ENCODE peak calls at places on chromosomes 3 and 15, in eight cellular contexts. One of them, this sample, is unnamed.

GRCh38 chr15:77688270-77689058 is 55.8 kb upstream of the LINGO1 start:
- DNase-seq in PC-9: no peak
- DNase-seq in cardiac fibroblast: peak; percentile 3
- DNase-seq in GM12865: no peak
- DNase-seq in bronchial epithelial cell: no peak
- DNase-seq in AG09309: no peak
- DNase-seq in AG04450: no peak
- DNase-seq in left ventricle myocardium inferior: no peak
- DNase-seq in this sample: no peak

GRCh38 chr3:33993631-33994030 is 195.2 kb downstream of the PDCD6IP start:
- DNase-seq in GM12865: no peak
- DNase-seq in AG09309: no peak
- DNase-seq in PC-9: no peak
- DNase-seq in AG04450: no peak
- DNase-seq in cardiac fibroblast: no peak
- DNase-seq in left ventricle myocardium inferior: no peak
- DNase-seq in bronchial epithelial cell: peak; percentile 58
- DNase-seq in this sample: no peak

GRCh38 chr3:13498354-13499060 is 18.4 kb downstream of the HDAC11 start:
- DNase-seq in left ventricle myocardium inferior: peak; percentile 8
- DNase-seq in AG04450: no peak
- DNase-seq in PC-9: no peak
- DNase-seq in cardiac fibroblast: no peak
- DNase-seq in GM12865: no peak
- DNase-seq in bronchial epithelial cell: no peak
- DNase-seq in AG09309: no peak
- DNase-seq in this sample: no peak

GRCh38 chr3:70532806-70533205 is 220.4 kb upstream of the MDFIC2 start:
- DNase-seq in bronchial epithelial cell: no peak
- DNase-seq in GM12865: no peak
- DNase-seq in left ventricle myocardium inferior: no peak
- DNase-seq in AG04450: no peak
- DNase-seq in AG09309: no peak
- DNase-seq in PC-9: no peak
- DNase-seq in cardiac fibroblast: no peak
- DNase-seq in this sample: no peak

GRCh38 chr3:43373588-43373935 is 87.2 kb downstream of the SNRK start:
- DNase-seq in AG09309: no peak
- DNase-seq in GM12865: no peak
- DNase-seq in bronchial epithelial cell: peak; percentile 10
- DNase-seq in AG04450: no peak
- DNase-seq in PC-9: no peak
- DNase-seq in left ventricle myocardium inferior: no peak
- DNase-seq in cardiac fibroblast: peak; percentile 75
- DNase-seq in this sample: no peak

GRCh38 chr15:77019476-77020331 is 24.8 kb downstream of the PSTPIP1 start:
- DNase-seq in cardiac fibroblast: peak; percentile 62
- DNase-seq in PC-9: no peak
- DNase-seq in left ventricle myocardium inferior: no peak
- DNase-seq in AG09309: no peak
- DNase-seq in GM12865: peak; percentile 49
- DNase-seq in AG04450: no peak
- DNase-seq in bronchial epithelial cell: peak; percentile 17
- DNase-seq in this sample: no peak

GRCh38 chr3:161070252-161070930 is 34.8 kb downstream of the B3GALNT1 start:
- DNase-seq in bronchial epithelial cell: peak; percentile 32
- DNase-seq in GM12865: no peak
- DNase-seq in AG04450: no peak
- DNase-seq in left ventricle myocardium inferior: no peak
- DNase-seq in cardiac fibroblast: no peak
- DNase-seq in AG09309: no peak
- DNase-seq in PC-9: peak; percentile 31
- DNase-seq in this sample: no peak

GRCh38 chr3:143608966-143609365 is 239.3 kb downstream of the SLC9A9 start:
- DNase-seq in AG09309: no peak
- DNase-seq in AG04450: no peak
- DNase-seq in left ventricle myocardium inferior: no peak
- DNase-seq in PC-9: no peak
- DNase-seq in GM12865: no peak
- DNase-seq in cardiac fibroblast: peak; percentile 98
- DNase-seq in bronchial epithelial cell: peak; percentile 72
- DNase-seq in this sample: no peak

GRCh38 chr3:45869638-45870037 is 16.7 kb upstream of the CCR9 start:
- DNase-seq in AG09309: no peak
- DNase-seq in left ventricle myocardium inferior: no peak
- DNase-seq in GM12865: no peak
- DNase-seq in PC-9: no peak
- DNase-seq in cardiac fibroblast: no peak
- DNase-seq in bronchial epithelial cell: no peak
- DNase-seq in AG04450: no peak
- DNase-seq in this sample: no peak

GRCh38 chr15:29825205-29825604 is 2.9 kb upstream of the TJP1 start:
- DNase-seq in PC-9: no peak
- DNase-seq in AG04450: no peak
- DNase-seq in cardiac fibroblast: peak; percentile 43
- DNase-seq in AG09309: no peak
- DNase-seq in GM12865: peak; percentile 46
- DNase-seq in bronchial epithelial cell: no peak
- DNase-seq in left ventricle myocardium inferior: no peak
- DNase-seq in this sample: no peak

GRCh38 chr3:148727242-148727641 is 29.5 kb downstream of the AGTR1 start:
- DNase-seq in AG04450: no peak
- DNase-seq in AG09309: no peak
- DNase-seq in left ventricle myocardium inferior: no peak
- DNase-seq in GM12865: peak; percentile 45
- DNase-seq in bronchial epithelial cell: peak; percentile 4
- DNase-seq in PC-9: peak; percentile 17
- DNase-seq in cardiac fibroblast: peak; percentile 39
- DNase-seq in this sample: no peak
- TF ChIP-seq CTCF in AG04450: peak; percentile 26
- TF ChIP-seq CTCF in AG09309: peak; percentile 52
- TF ChIP-seq CTCF in left ventricle myocardium inferior: peak; percentile 17
- TF ChIP-seq CTCF in GM12865: peak; percentile 32
- TF ChIP-seq CTCF in bronchial epithelial cell: peak; percentile 34
- TF ChIP-seq CTCF in PC-9: peak; percentile 45
- TF ChIP-seq CTCF in cardiac fibroblast: peak; percentile 48
- TF ChIP-seq CTCF in this sample: peak; percentile 62

GRCh38 chr15:99076555-99077308 is 28.1 kb upstream of the SYNM start:
- DNase-seq in AG09309: peak; percentile 59
- DNase-seq in PC-9: peak; percentile 51
- DNase-seq in AG04450: peak; percentile 67
- DNase-seq in bronchial epithelial cell: peak; percentile 80
- DNase-seq in left ventricle myocardium inferior: peak; percentile 25
- DNase-seq in cardiac fibroblast: peak; percentile 88
- DNase-seq in GM12865: peak; percentile 88
- DNase-seq in this sample: peak; percentile 68
- H3K4me3 ChIP-seq in AG09309: peak overlapping the region; percentile 16
- H3K4me3 ChIP-seq in PC-9: peak overlapping the region; percentile 51
- H3K4me3 ChIP-seq in AG04450: peak overlapping the region; percentile 48
- H3K4me3 ChIP-seq in bronchial epithelial cell: peak overlapping the region; percentile 10
- H3K4me3 ChIP-seq in left ventricle myocardium inferior: peak overlapping the region; percentile 57
- H3K4me3 ChIP-seq in cardiac fibroblast: peak overlapping the region; percentile 12
- H3K4me3 ChIP-seq in GM12865: peak overlapping the region; percentile 68
- H3K4me3 ChIP-seq in this sample: peak overlapping the region; percentile 5

DNA sequence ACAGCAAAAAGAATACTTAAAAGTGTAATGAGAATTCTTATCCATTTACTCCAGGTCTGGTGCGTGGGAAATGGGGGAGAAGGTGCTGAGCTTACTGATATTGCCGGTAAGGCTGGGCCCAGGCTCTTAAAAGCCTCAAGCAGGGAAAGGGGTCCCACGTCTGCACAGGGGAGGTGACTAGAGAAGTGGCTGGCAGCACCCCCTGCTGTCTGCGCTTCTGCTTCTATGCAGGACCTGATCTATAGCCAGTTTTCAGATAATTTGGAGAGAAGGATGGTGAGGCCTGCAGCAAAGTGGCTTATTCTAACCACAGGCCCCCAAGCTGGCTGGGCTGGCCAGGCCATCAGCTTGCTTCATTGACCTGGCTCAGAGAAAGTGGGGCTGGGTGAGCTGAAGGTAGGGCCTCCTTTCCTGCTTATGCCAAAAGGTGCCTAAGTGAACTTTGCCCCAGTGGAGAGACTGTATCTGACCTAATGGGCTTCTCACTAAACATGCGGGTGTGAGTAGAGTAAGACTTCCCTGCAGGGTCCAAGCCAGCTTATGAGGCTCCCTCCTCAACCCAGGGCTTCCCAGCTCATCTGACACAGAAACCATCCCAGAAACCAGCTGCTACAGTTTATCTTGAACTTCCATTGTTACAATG is 30.9 kb upstream of the ATP1B3 start:
- DNase-seq in bronchial epithelial cell: no peak
- DNase-seq in left ventricle myocardium inferior: no peak
- DNase-seq in AG04450: no peak
- DNase-seq in GM12865: peak; percentile 14
- DNase-seq in AG09309: no peak
- DNase-seq in PC-9: no peak
- DNase-seq in cardiac fibroblast: no peak
- DNase-seq in this sample: no peak
- TF ChIP-seq CTCF in bronchial epithelial cell: no peak
- TF ChIP-seq CTCF in left ventricle myocardium inferior: no peak
- TF ChIP-seq CTCF in AG04450: no peak
- TF ChIP-seq CTCF in GM12865: no peak
- TF ChIP-seq CTCF in AG09309: no peak
- TF ChIP-seq CTCF in PC-9: no peak
- TF ChIP-seq CTCF in cardiac fibroblast: no peak
- TF ChIP-seq CTCF in this sample: no peak

DNA sequence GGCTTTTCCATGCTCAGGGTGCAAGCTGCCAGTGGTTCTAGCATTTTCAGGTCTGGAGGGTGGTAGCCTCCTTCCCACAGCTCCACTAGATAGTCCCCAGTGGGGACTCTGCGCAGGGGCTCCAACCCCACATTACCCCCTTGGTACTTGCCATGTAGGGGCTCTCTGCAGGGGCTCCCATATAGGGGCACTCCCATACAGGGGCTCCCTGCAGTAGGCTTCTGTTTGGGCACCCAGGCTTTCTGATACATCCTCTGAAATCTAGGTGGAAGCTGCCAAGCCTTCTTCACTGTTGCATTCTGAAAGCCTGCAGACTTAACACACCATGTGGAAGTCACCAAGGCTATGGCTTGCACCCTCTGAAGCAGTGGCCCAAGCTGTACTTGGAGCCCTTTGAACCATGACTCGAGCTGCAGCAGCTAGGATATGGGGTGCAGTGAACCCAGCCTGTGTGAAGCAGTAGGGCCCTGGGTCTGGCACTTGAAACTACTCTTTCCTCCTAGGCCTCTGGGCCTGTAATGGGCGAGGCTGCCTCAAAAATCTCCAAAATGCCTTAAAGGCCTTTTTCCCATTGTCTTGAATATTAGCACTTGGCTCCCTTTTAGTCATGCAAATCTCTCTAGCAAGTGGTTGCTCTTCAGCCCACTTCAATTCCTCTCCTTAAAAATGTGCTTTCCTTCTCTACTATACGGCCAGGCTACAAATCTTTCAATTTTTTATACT is 96.4 kb downstream of the TPRA1 start:
- DNase-seq in AG04450: no peak
- DNase-seq in GM12865: no peak
- DNase-seq in cardiac fibroblast: no peak
- DNase-seq in left ventricle myocardium inferior: no peak
- DNase-seq in bronchial epithelial cell: no peak
- DNase-seq in AG09309: no peak
- DNase-seq in PC-9: no peak
- DNase-seq in this sample: no peak
- H3K4me3 ChIP-seq in AG04450: no peak overlapping the region
- H3K4me3 ChIP-seq in GM12865: no peak overlapping the region
- H3K4me3 ChIP-seq in cardiac fibroblast: no peak overlapping the region
- H3K4me3 ChIP-seq in left ventricle myocardium inferior: no peak overlapping the region
- H3K4me3 ChIP-seq in bronchial epithelial cell: no peak overlapping the region
- H3K4me3 ChIP-seq in AG09309: no peak overlapping the region
- H3K4me3 ChIP-seq in PC-9: no peak overlapping the region
- H3K4me3 ChIP-seq in this sample: no peak overlapping the region

GRCh38 chr3:137304313-137305056 is 346.7 kb downstream of the IL20RB start:
- DNase-seq in AG09309: no peak
- DNase-seq in GM12865: peak; percentile 11
- DNase-seq in bronchial epithelial cell: no peak
- DNase-seq in PC-9: no peak
- DNase-seq in AG04450: no peak
- DNase-seq in left ventricle myocardium inferior: no peak
- DNase-seq in cardiac fibroblast: no peak
- DNase-seq in this sample: no peak
- TF ChIP-seq CTCF in AG09309: no peak
- TF ChIP-seq CTCF in GM12865: no peak
- TF ChIP-seq CTCF in bronchial epithelial cell: no peak
- TF ChIP-seq CTCF in PC-9: no peak
- TF ChIP-seq CTCF in AG04450: no peak
- TF ChIP-seq CTCF in left ventricle myocardium inferior: no peak
- TF ChIP-seq CTCF in cardiac fibroblast: no peak
- TF ChIP-seq CTCF in this sample: no peak

This sample was measured in astrocyte of the cerebellum.